ENCODE peak calls at places on chromosomes 6 and 20, in seven cellular contexts. T, Z, Q, X, C, G and B are unnamed samples.

GRCh38 chr6:22551280-22551679 is 18.1 kb upstream of the HDGFL1 start:
- ATAC-seq in T (no peak), Z (no peak), Q (no peak), X (no peak), C (no peak), G (no peak), B (no peak)

GRCh38 chr20:36317675-36318074 is 11.5 kb downstream of the DLGAP4 start:
- ATAC-seq in T (no peak), Z (no peak), Q (no peak), X (no peak), C (no peak), G (no peak), B (peak; percentile 31)

GRCh38 chr20:50305636-50306477 is 115.2 kb downstream of the CEBPB start:
- ATAC-seq in T (no peak), Z (no peak), Q (no peak), X (no peak), C (peak; percentile 41), G (no peak), B (no peak)

GRCh38 chr6:146240307-146240706 is 211.4 kb downstream of the GRM1 start:
- ATAC-seq in T (no peak), Z (no peak), Q (no peak), X (no peak), C (no peak), G (no peak), B (no peak)

GRCh38 chr6:7200598-7201443 is 93.1 kb downstream of the RREB1 start:
- ATAC-seq in T (no peak), Z (no peak), Q (no peak), X (no peak), C (no peak), G (no peak), B (no peak)

GRCh38 chr6:170385506-170385905 is 78.9 kb downstream of the FAM120B start:
- ATAC-seq in T (no peak), Z (no peak), Q (no peak), X (no peak), C (no peak), G (no peak), B (no peak)

GRCh38 chr6:429515-430121 is 38.1 kb downstream of the IRF4 start:
- ATAC-seq in T (no peak), Z (no peak), Q (no peak), X (no peak), C (no peak), G (peak; percentile 3), B (no peak)

GRCh38 chr6:110054664-110055386 is 76.7 kb downstream of the GPR6 start:
- ATAC-seq in T (no peak), Z (no peak), Q (peak; percentile 35), X (no peak), C (no peak), G (no peak), B (no peak)

GRCh38 chr6:379367-380181 is 12.0 kb upstream of the IRF4 start:
- ATAC-seq in T (no peak), Z (no peak), Q (peak; percentile 39), X (peak; percentile 25), C (no peak), G (no peak), B (no peak)

GRCh38 chr6:116386581-116387299 is 16.0 kb downstream of the DSE start:
- ATAC-seq in T (peak; percentile 74), Z (no peak), Q (no peak), X (no peak), C (peak; percentile 50), G (peak; percentile 40), B (peak; percentile 73)

GRCh38 chr6:31055401-31055800 is 45.1 kb downstream of the MUC22 start:
- ATAC-seq in T (no peak), Z (no peak), Q (no peak), X (no peak), C (no peak), G (no peak), B (peak; percentile 27)

GRCh38 chr6:13991393-13991792 is 66.6 kb downstream of the RNF182 start:
- ATAC-seq in T (no peak), Z (no peak), Q (no peak), X (no peak), C (no peak), G (no peak), B (no peak)

GRCh38 chr6:106973841-106974336 is 640 bp downstream of the CD24 start:
- ATAC-seq in T (no peak), Z (no peak), Q (peak; percentile 62), X (peak; percentile 2), C (no peak), G (no peak), B (no peak)

GRCh38 chr6:63121166-63121565 is 90.1 kb upstream of the FKBP1C start:
- ATAC-seq in T (peak; percentile 67), Z (no peak), Q (no peak), X (no peak), C (no peak), G (no peak), B (no peak)

GRCh38 chr6:115882771-115883170 is 177.9 kb downstream of the FRK start:
- ATAC-seq in T (no peak), Z (no peak), Q (no peak), X (no peak), C (no peak), G (no peak), B (no peak)

GRCh38 chr20:48066851-48067250 is 281.6 kb upstream of the SULF2 start:
- ATAC-seq in T (peak; percentile 42), Z (no peak), Q (no peak), X (no peak), C (no peak), G (no peak), B (no peak)

GRCh38 chr20:59191036-59191755 is 27.6 kb downstream of the ZNF831 start:
- ATAC-seq in T (no peak), Z (no peak), Q (no peak), X (no peak), C (no peak), G (no peak), B (no peak)

GRCh38 chr20:8216375-8217200 is 84.5 kb downstream of the PLCB1 start:
- ATAC-seq in T (no peak), Z (no peak), Q (no peak), X (no peak), C (no peak), G (peak; percentile 43), B (peak; percentile 81)

GRCh38 chr20:63874254-63874653 is 9.2 kb downstream of the TPD52L2 start:
- ATAC-seq in T (no peak), Z (no peak), Q (no peak), X (no peak), C (no peak), G (no peak), B (no peak)

GRCh38 chr20:63642518-63643247 is 10.5 kb downstream of the STMN3 start:
- ATAC-seq in T (peak; percentile 61), Z (no peak), Q (peak; percentile 56), X (no peak), C (peak; percentile 4), G (no peak), B (no peak)

GRCh38 chr6:42068173-42068572 is 17.8 kb downstream of the TAF8 start:
- ATAC-seq in T (no peak), Z (peak; percentile 92), Q (no peak), X (no peak), C (no peak), G (no peak), B (no peak)

GRCh38 chr6:53961679-53962370 is 149.4 kb upstream of the MLIP start:
- ATAC-seq in T (peak; percentile 27), Z (no peak), Q (peak; percentile 58), X (no peak), C (no peak), G (no peak), B (no peak)

GRCh38 chr6:161215193-161215592 is 58.7 kb downstream of the AGPAT4 start:
- ATAC-seq in T (no peak), Z (no peak), Q (peak; percentile 84), X (no peak), C (no peak), G (no peak), B (no peak)

GRCh38 chr6:153790048-153790447 is 249.0 kb upstream of the OPRM1 start:
- ATAC-seq in T (peak; percentile 72), Z (no peak), Q (peak; percentile 56), X (no peak), C (no peak), G (no peak), B (no peak)

GRCh38 chr20:10492065-10492464 is 57.0 kb downstream of the SLX4IP start:
- ATAC-seq in T (no peak), Z (no peak), Q (no peak), X (no peak), C (no peak), G (no peak), B (no peak)

GRCh38 chr20:62843656-62844055 is 18.0 kb downstream of the TCFL5 start:
- ATAC-seq in T (no peak), Z (no peak), Q (no peak), X (no peak), C (no peak), G (no peak), B (peak; percentile 29)

GRCh38 chr6:25346064-25346463 is 66.9 kb downstream of the CARMIL1 start:
- ATAC-seq in T (no peak), Z (no peak), Q (no peak), X (no peak), C (no peak), G (no peak), B (no peak)

GRCh38 chr20:51529027-51529749 is 13.3 kb downstream of the NFATC2 start:
- ATAC-seq in T (no peak), Z (no peak), Q (no peak), X (no peak), C (no peak), G (no peak), B (peak; percentile 45)

GRCh38 chr6:43468240-43468639 is 9.1 kb upstream of the TJAP1 start:
- ATAC-seq in T (no peak), Z (peak; percentile 20), Q (no peak), X (no peak), C (no peak), G (no peak), B (no peak)

GRCh38 chr20:38764563-38765355 is 16.5 kb downstream of the ACTR5 start:
- ATAC-seq in T (peak; percentile 98), Z (no peak), Q (peak; percentile 86), X (no peak), C (peak; percentile 71), G (peak; percentile 100), B (peak; percentile 100)

GRCh38 chr6:125110056-125110455 is 43.5 kb upstream of the TPD52L1 start:
- ATAC-seq in T (no peak), Z (no peak), Q (no peak), X (no peak), C (no peak), G (no peak), B (no peak)